ENCODE peak calls at places on chromosomes 3 and 15, in four cellular contexts. One of them, this sample, is unnamed.

GRCh38 chr15:57385923-57386390 is 9.7 kb downstream of the CGNL1 start:
- DNase-seq in stimulated activated CD4-positive, alpha-beta T cell treated with anti-CD3 and anti-CD28 coated beads, Interleukin-1b, Interleukin-23, amount 100 ng/mL, for 4 hours: no peak
- DNase-seq in neuronal stem cell: no peak
- DNase-seq in SK-MEL-5: no peak
- DNase-seq in this sample: no peak

GRCh38 chr3:194893121-194893979 is 207.7 kb downstream of the FAM43A start:
- DNase-seq in SK-MEL-5: no peak
- DNase-seq in stimulated activated CD4-positive, alpha-beta T cell treated with anti-CD3 and anti-CD28 coated beads, Interleukin-1b, Interleukin-23, amount 100 ng/mL, for 4 hours: no peak
- DNase-seq in neuronal stem cell: no peak
- DNase-seq in this sample: no peak

GRCh38 chr3:50665603-50666115 is 9.1 kb upstream of the DOCK3 start:
- DNase-seq in neuronal stem cell: no peak
- DNase-seq in stimulated activated CD4-positive, alpha-beta T cell treated with anti-CD3 and anti-CD28 coated beads, Interleukin-1b, Interleukin-23, amount 100 ng/mL, for 4 hours: no peak
- DNase-seq in SK-MEL-5: no peak
- DNase-seq in this sample: no peak

GRCh38 chr3:18389108-18389733 is 35.9 kb downstream of the SATB1 start:
- DNase-seq in stimulated activated CD4-positive, alpha-beta T cell treated with anti-CD3 and anti-CD28 coated beads, Interleukin-1b, Interleukin-23, amount 100 ng/mL, for 4 hours: no peak
- DNase-seq in SK-MEL-5: peak
- DNase-seq in neuronal stem cell: peak
- DNase-seq in this sample: no peak

GRCh38 chr15:71639531-71639930 is 170.8 kb upstream of the NR2E3 start:
- DNase-seq in stimulated activated CD4-positive, alpha-beta T cell treated with anti-CD3 and anti-CD28 coated beads, Interleukin-1b, Interleukin-23, amount 100 ng/mL, for 4 hours: no peak
- DNase-seq in SK-MEL-5: no peak
- DNase-seq in neuronal stem cell: no peak
- DNase-seq in this sample: no peak

GRCh38 chr3:81726132-81726531 is 35.3 kb downstream of the GBE1 start:
- DNase-seq in SK-MEL-5: no peak
- DNase-seq in neuronal stem cell: no peak
- DNase-seq in stimulated activated CD4-positive, alpha-beta T cell treated with anti-CD3 and anti-CD28 coated beads, Interleukin-1b, Interleukin-23, amount 100 ng/mL, for 4 hours: no peak
- DNase-seq in this sample: no peak

GRCh38 chr3:153061938-153062528 is 100.0 kb upstream of the RAP2B start:
- DNase-seq in SK-MEL-5: no peak
- DNase-seq in neuronal stem cell: no peak
- DNase-seq in stimulated activated CD4-positive, alpha-beta T cell treated with anti-CD3 and anti-CD28 coated beads, Interleukin-1b, Interleukin-23, amount 100 ng/mL, for 4 hours: no peak
- DNase-seq in this sample: no peak

GRCh38 chr15:57003418-57003817 is 85.0 kb downstream of the TCF12 start:
- DNase-seq in stimulated activated CD4-positive, alpha-beta T cell treated with anti-CD3 and anti-CD28 coated beads, Interleukin-1b, Interleukin-23, amount 100 ng/mL, for 4 hours: no peak
- DNase-seq in neuronal stem cell: no peak
- DNase-seq in SK-MEL-5: no peak
- DNase-seq in this sample: no peak

GRCh38 chr15:51499379-51499976 is 123.1 kb downstream of the DMXL2 start:
- DNase-seq in SK-MEL-5: peak
- DNase-seq in stimulated activated CD4-positive, alpha-beta T cell treated with anti-CD3 and anti-CD28 coated beads, Interleukin-1b, Interleukin-23, amount 100 ng/mL, for 4 hours: no peak
- DNase-seq in neuronal stem cell: no peak
- DNase-seq in this sample: no peak

GRCh38 chr3:188294823-188295487 is 141.0 kb downstream of the LPP start:
- DNase-seq in stimulated activated CD4-positive, alpha-beta T cell treated with anti-CD3 and anti-CD28 coated beads, Interleukin-1b, Interleukin-23, amount 100 ng/mL, for 4 hours: no peak
- DNase-seq in SK-MEL-5: peak
- DNase-seq in neuronal stem cell: no peak
- DNase-seq in this sample: no peak

GRCh38 chr3:37540786-37541185 is 320.9 kb upstream of the CTDSPL start:
- DNase-seq in stimulated activated CD4-positive, alpha-beta T cell treated with anti-CD3 and anti-CD28 coated beads, Interleukin-1b, Interleukin-23, amount 100 ng/mL, for 4 hours: no peak
- DNase-seq in neuronal stem cell: no peak
- DNase-seq in SK-MEL-5: no peak
- DNase-seq in this sample: no peak

GRCh38 chr3:149395107-149396089 is 17.9 kb upstream of the TM4SF1 start:
- DNase-seq in stimulated activated CD4-positive, alpha-beta T cell treated with anti-CD3 and anti-CD28 coated beads, Interleukin-1b, Interleukin-23, amount 100 ng/mL, for 4 hours: no peak
- DNase-seq in SK-MEL-5: no peak
- DNase-seq in neuronal stem cell: no peak
- DNase-seq in this sample: no peak

GRCh38 chr3:51642462-51642861 is 28.6 kb upstream of the TEX264 start:
- DNase-seq in neuronal stem cell: no peak
- DNase-seq in SK-MEL-5: peak
- DNase-seq in stimulated activated CD4-positive, alpha-beta T cell treated with anti-CD3 and anti-CD28 coated beads, Interleukin-1b, Interleukin-23, amount 100 ng/mL, for 4 hours: no peak
- DNase-seq in this sample: no peak

GRCh38 chr15:96535148-96535547 is 204.6 kb downstream of the NR2F2 start:
- DNase-seq in neuronal stem cell: no peak
- DNase-seq in SK-MEL-5: no peak
- DNase-seq in stimulated activated CD4-positive, alpha-beta T cell treated with anti-CD3 and anti-CD28 coated beads, Interleukin-1b, Interleukin-23, amount 100 ng/mL, for 4 hours: no peak
- DNase-seq in this sample: no peak

GRCh38 chr3:171459130-171459941 is 869 bp downstream of the TNIK start:
- DNase-seq in neuronal stem cell: peak
- DNase-seq in SK-MEL-5: peak
- DNase-seq in stimulated activated CD4-positive, alpha-beta T cell treated with anti-CD3 and anti-CD28 coated beads, Interleukin-1b, Interleukin-23, amount 100 ng/mL, for 4 hours: peak
- DNase-seq in this sample: no peak

GRCh38 chr15:52021128-52021671 is 2.2 kb downstream of the MAPK6 start:
- DNase-seq in stimulated activated CD4-positive, alpha-beta T cell treated with anti-CD3 and anti-CD28 coated beads, Interleukin-1b, Interleukin-23, amount 100 ng/mL, for 4 hours: peak
- DNase-seq in SK-MEL-5: peak
- DNase-seq in neuronal stem cell: no peak
- DNase-seq in this sample: no peak